ENCODE peak calls at places on chromosomes 12 and 14, in eight cellular contexts. Q is stimulated activated CD4-positive, alpha-beta T cell treated with anti-CD3 and anti-CD28 coated beads, Interleukin-4, amount 100 ng/mL, for 48 hours; O is HepG2; G is testis; J is T-helper 17 cell; U is activated T-cell treated with anti-CD3 and anti-CD28 coated beads for 48 hours; Z is IMR-90; A is stimulated activated CD8-positive, alpha-beta memory T cell treated with anti-CD3 and anti-CD28 coated beads, Interleukin-4, amount 100 ng/mL, for 1 hour. S is an unnamed sample.

GRCh38 chr12:104957388-104958008 is 592 bp downstream of the SLC41A2 start:
- DNase-seq in Q (peak; percentile 15), O (no peak), G (no peak), J (peak; percentile 13), U (peak; percentile 29), Z (no peak), A (peak; percentile 1), S (no peak)

GRCh38 chr12:109461846-109462766 is 15.0 kb downstream of the KCTD10 start:
- DNase-seq in Q (no peak), O (peak; percentile 43), G (peak; percentile 74), J (no peak), U (no peak), Z (peak; percentile 95), A (no peak), S (peak; percentile 97)

GRCh38 chr14:56087824-56088571 is 30.2 kb upstream of the PELI2 start:
- DNase-seq in Q (no peak), O (no peak), G (no peak), J (no peak), U (no peak), Z (no peak), A (no peak), S (no peak)

GRCh38 chr12:92396647-92397258 is 251.1 kb upstream of the BTG1 start:
- DNase-seq in Q (no peak), O (no peak), G (no peak), J (no peak), U (no peak), Z (peak; percentile 58), A (no peak), S (peak; percentile 57)

GRCh38 chr12:130752692-130753230 is 36.7 kb upstream of the RIMBP2 start:
- DNase-seq in Q (no peak), O (no peak), G (no peak), J (no peak), U (no peak), Z (no peak), A (no peak), S (no peak)

GRCh38 chr14:100619382-100620305 is 32.4 kb upstream of the BEGAIN start:
- DNase-seq in Q (no peak), O (no peak), G (no peak), J (no peak), U (no peak), Z (no peak), A (no peak), S (no peak)

GRCh38 chr12:62900686-62901272 is 34.2 kb downstream of the PPM1H start:
- DNase-seq in Q (no peak), O (peak; percentile 91), G (no peak), J (no peak), U (no peak), Z (no peak), A (no peak), S (peak; percentile 5)

GRCh38 chr12:132593938-132594358 is 16.4 kb downstream of the LRCOL1 start:
- DNase-seq in Q (no peak), O (peak; percentile 96), G (peak; percentile 89), J (no peak), U (peak; percentile 23), Z (peak; percentile 84), A (no peak), S (peak; percentile 88)

GRCh38 chr12:115096673-115097349 is 412.8 kb upstream of the TBX3 start:
- DNase-seq in Q (no peak), O (no peak), G (no peak), J (no peak), U (no peak), Z (peak; percentile 45), A (no peak), S (peak; percentile 70)

GRCh38 chr14:61221906-61222305 is 59.2 kb downstream of the TMEM30B start:
- DNase-seq in Q (no peak), O (no peak), G (no peak), J (no peak), U (no peak), Z (no peak), A (no peak), S (no peak)

GRCh38 chr12:4435537-4435936 is 10.1 kb downstream of the FGF6 start:
- DNase-seq in Q (no peak), O (no peak), G (no peak), J (no peak), U (no peak), Z (no peak), A (no peak), S (no peak)

GRCh38 chr14:22871200-22871961 is at the start of gene LRP10:
- DNase-seq in Q (peak; percentile 76), O (peak; percentile 95), G (peak; percentile 96), J (peak; percentile 55), U (peak; percentile 76), Z (peak; percentile 75), A (peak; percentile 58), S (peak; percentile 84)

GRCh38 chr14:42504433-42504832 is 897.8 kb downstream of the LRFN5 start:
- DNase-seq in Q (no peak), O (no peak), G (no peak), J (no peak), U (no peak), Z (no peak), A (no peak), S (no peak)

GRCh38 chr12:68175566-68176033 is 16.1 kb upstream of the IFNG start:
- DNase-seq in Q (no peak), O (no peak), G (no peak), J (peak; percentile 53), U (peak; percentile 33), Z (no peak), A (no peak), S (no peak)

GRCh38 chr12:34402899-34403705 is 380.8 kb downstream of the ALG10 start:
- DNase-seq in Q (no peak), O (no peak), G (peak; percentile 8), J (no peak), U (no peak), Z (no peak), A (no peak), S (no peak)

S was measured in fibroblast of the aortic adventitia.